ENCODE peak calls at places on chromosomes 4 and X, in five cellular contexts. L is nephron progenitor cell; V is stimulated activated CD4-positive, alpha-beta T cell treated with anti-CD3 and anti-CD28 coated beads, TNF-alpha, amount 100 ng/mL, for 4 hours; Q is substantia nigra; T is skeletal muscle cell. E is an unnamed sample.

GRCh38 chr4:176001171-176002006 is 64.3 kb upstream of the WDR17 start:
- DNase-seq in L (peak), V (no peak), Q (peak), T (no peak), E (peak)

GRCh38 chr4:16289872-16290554 is 63.7 kb upstream of the TAPT1 start:
- DNase-seq in L (peak), V (no peak), Q (no peak), T (peak), E (peak)

GRCh38 chrX:108439434-108439883 is at the start of gene COL4A5:
- DNase-seq in L (peak), V (no peak), Q (no peak), T (peak), E (peak)

GRCh38 chrX:71210829-71211228 is 12.2 kb upstream of the GJB1 start:
- DNase-seq in L (no peak), V (no peak), Q (no peak), T (peak), E (no peak)

GRCh38 chr4:186651624-186652023 is 72.0 kb downstream of the FAT1 start:
- DNase-seq in L (no peak), V (no peak), Q (peak), T (no peak), E (no peak)

GRCh38 chr4:118845552-118846065 is 9.7 kb upstream of the SEC24D start:
- DNase-seq in L (no peak), V (no peak), Q (no peak), T (no peak), E (no peak)

GRCh38 chrX:45714864-45715263 is 514.2 kb upstream of the DIPK2B start:
- DNase-seq in L (no peak), V (no peak), Q (no peak), T (peak), E (no peak)

GRCh38 chrX:153245288-153245731 is 66.2 kb downstream of the MAGEA1 start:
- DNase-seq in L (no peak), V (no peak), Q (no peak), T (no peak), E (peak)

GRCh38 chr4:4662230-4662629 is 120.4 kb upstream of the STX18 start:
- DNase-seq in L (no peak), V (no peak), Q (no peak), T (no peak), E (no peak)

GRCh38 chr4:5661237-5661636 is 47.1 kb downstream of the EVC2 start:
- DNase-seq in L (no peak), V (no peak), Q (no peak), T (no peak), E (no peak)

GRCh38 chrX:107669276-107669675 is 41.0 kb downstream of the PRPS1 start:
- DNase-seq in L (no peak), V (no peak), Q (no peak), T (no peak), E (no peak)

GRCh38 chrX:22652596-22652995 is 347.2 kb upstream of the DDX53 start:
- DNase-seq in L (peak), V (no peak), Q (no peak), T (peak), E (peak)

GRCh38 chr4:24471623-24472510 is 112.5 kb downstream of the DHX15 start:
- DNase-seq in L (peak), V (no peak), Q (no peak), T (no peak), E (peak)

GRCh38 chrX:130916636-130917422 is 13.8 kb upstream of the ENOX2 start:
- DNase-seq in L (peak), V (peak), Q (peak), T (no peak), E (peak)

GRCh38 chr4:113434247-113434587 is 327.3 kb downstream of the CAMK2D start:
- DNase-seq in L (no peak), V (no peak), Q (no peak), T (peak), E (no peak)

GRCh38 chrX:35104626-35105025 is 162.0 kb downstream of the FAM47B start:
- DNase-seq in L (no peak), V (no peak), Q (no peak), T (no peak), E (no peak)

GRCh38 chr4:121164291-121164690 is at the start of gene TNIP3:
- DNase-seq in L (no peak), V (no peak), Q (no peak), T (no peak), E (no peak)

GRCh38 chr4:7964459-7964858 is 24.8 kb upstream of the AFAP1 start:
- DNase-seq in L (no peak), V (no peak), Q (no peak), T (no peak), E (no peak)

GRCh38 chrX:41334866-41335589 is 1.1 kb downstream of the DDX3X start:
- DNase-seq in L (peak), V (peak), Q (peak), T (no peak), E (peak)

GRCh38 chr4:150072906-150073714 is 5.1 kb upstream of the DCLK2 start:
- DNase-seq in L (no peak), V (no peak), Q (no peak), T (peak), E (no peak)

GRCh38 chr4:122718265-122718664 is 14.2 kb upstream of the BBS12 start:
- DNase-seq in L (no peak), V (no peak), Q (no peak), T (no peak), E (no peak)

GRCh38 chr4:113881256-113881655 is 98.2 kb downstream of the ARSJ start:
- DNase-seq in L (no peak), V (no peak), Q (no peak), T (no peak), E (no peak)

GRCh38 chr4:75940692-75941253 is at the start of gene NAAA:
- DNase-seq in L (peak), V (peak), Q (peak), T (no peak), E (peak)

GRCh38 chrX:71650333-71650969 is 16.9 kb upstream of the LOC101059915 start:
- DNase-seq in L (no peak), V (no peak), Q (no peak), T (no peak), E (no peak)